ENCODE peak calls at places on chromosomes 13 and 19, in four cellular contexts. X, F, O and N are unnamed samples.
A peak's percentile ranks its signal among the peaks of the same experiment; 100 is the strongest.

GRCh38 chr13:49615844-49616687 is 12.2 kb upstream of the ARL11 start:
- DNase-seq in X (no peak), F (no peak), O (no peak), N (no peak)

GRCh38 chr13:25300861-25301346 is 521 bp upstream of the NUP58 start:
- DNase-seq in X (no peak), F (peak; percentile 5), O (peak; percentile 32), N (no peak)

GRCh38 chr13:25281937-25282332 is 5.4 kb downstream of the MTMR6 start:
- DNase-seq in X (no peak), F (no peak), O (no peak), N (no peak)

GRCh38 chr19:47161876-47162489 is 31.3 kb downstream of the SAE1 start:
- DNase-seq in X (no peak), F (no peak), O (no peak), N (no peak)

GRCh38 chr13:75850915-75851314 is 214.8 kb downstream of the LMO7 start:
- DNase-seq in X (no peak), F (no peak), O (no peak), N (no peak)

GRCh38 chr13:63190742-63191141 is 1775.1 kb upstream of the PCDH20 start:
- DNase-seq in X (no peak), F (no peak), O (no peak), N (peak; percentile 62)

GRCh38 chr13:49376121-49376520 is 67.7 kb downstream of the CAB39L start:
- DNase-seq in X (no peak), F (no peak), O (no peak), N (no peak)

GRCh38 chr13:82654851-82655517 is 1227.3 kb downstream of the SLITRK1 start:
- DNase-seq in X (no peak), F (no peak), O (no peak), N (no peak)

GRCh38 chr13:65461590-65461989 is 1768.5 kb downstream of the PCDH9 start:
- DNase-seq in X (no peak), F (no peak), O (no peak), N (peak; percentile 83)

GRCh38 chr19:6714749-6715555 is 5.5 kb downstream of the C3 start:
- DNase-seq in X (no peak), F (no peak), O (no peak), N (no peak)

GRCh38 chr13:98535501-98536357 is 41.2 kb downstream of the STK24 start:
- DNase-seq in X (no peak), F (no peak), O (no peak), N (no peak)

GRCh38 chr19:21947775-21948174 is 63.0 kb downstream of the ZNF208 start:
- DNase-seq in X (no peak), F (no peak), O (no peak), N (no peak)

GRCh38 chr19:16441661-16442071 is 30.1 kb downstream of the EPS15L1 start:
- DNase-seq in X (no peak), F (peak; percentile 77), O (peak; percentile 71), N (peak; percentile 28)

GRCh38 chr13:42108217-42108616 is 59.8 kb downstream of the DGKH start:
- DNase-seq in X (no peak), F (no peak), O (no peak), N (no peak)

GRCh38 chr13:104487006-104487405 is 1420.8 kb upstream of the SLC10A2 start:
- DNase-seq in X (no peak), F (no peak), O (no peak), N (no peak)

GRCh38 chr13:74562381-74562780 is 428.2 kb upstream of the KLF12 start:
- DNase-seq in X (no peak), F (no peak), O (no peak), N (no peak)

GRCh38 chr13:27374650-27375049 is 49.8 kb upstream of the GTF3A start:
- DNase-seq in X (peak; percentile 61), F (peak; percentile 81), O (peak; percentile 67), N (peak; percentile 87)

GRCh38 chr13:73370066-73370465 is 311.3 kb downstream of the KLF5 start:
- DNase-seq in X (no peak), F (no peak), O (no peak), N (no peak)

GRCh38 chr19:1970003-1970805 is 29.2 kb downstream of the CSNK1G2 start:
- DNase-seq in X (no peak), F (no peak), O (no peak), N (no peak)

GRCh38 chr13:60392136-60392535 is 4.9 kb upstream of the TDRD3 start:
- DNase-seq in X (no peak), F (no peak), O (no peak), N (no peak)

GRCh38 chr19:48751835-48752510 is 468 bp downstream of the FUT1 start:
- DNase-seq in X (no peak), F (peak; percentile 46), O (no peak), N (no peak)

GRCh38 chr13:76600086-76600485 is 286.1 kb downstream of the KCTD12 start:
- DNase-seq in X (no peak), F (no peak), O (no peak), N (peak; percentile 17)

GRCh38 chr19:51370230-51370629 is 1.4 kb upstream of the CLDND2 start:
- DNase-seq in X (no peak), F (no peak), O (no peak), N (no peak)

GRCh38 chr13:26184791-26185250 is 37.3 kb downstream of the RNF6 start:
- DNase-seq in X (peak; percentile 61), F (peak; percentile 77), O (peak; percentile 60), N (peak; percentile 73)

GRCh38 chr19:12801466-12802266 is at the start of the genes PRDX2 and THSD8:
- DNase-seq in X (peak; percentile 88), F (peak; percentile 93), O (peak; percentile 77), N (peak; percentile 71)

GRCh38 chr19:43774103-43774939 is 6.5 kb downstream of the KCNN4 start:
- DNase-seq in X (no peak), F (peak; percentile 85), O (peak; percentile 87), N (peak; percentile 69)

GRCh38 chr13:19634129-19634740 is 776 bp downstream of the MPHOSPH8 start:
- DNase-seq in X (peak; percentile 8), F (peak; percentile 19), O (no peak), N (peak; percentile 70)

GRCh38 chr13:33191425-33192221 is 93.9 kb downstream of the STARD13 start:
- DNase-seq in X (no peak), F (no peak), O (no peak), N (peak; percentile 55)

GRCh38 chr13:29914591-29914990 is 64.2 kb upstream of the UBL3 start:
- DNase-seq in X (no peak), F (no peak), O (no peak), N (no peak)

DNA sequence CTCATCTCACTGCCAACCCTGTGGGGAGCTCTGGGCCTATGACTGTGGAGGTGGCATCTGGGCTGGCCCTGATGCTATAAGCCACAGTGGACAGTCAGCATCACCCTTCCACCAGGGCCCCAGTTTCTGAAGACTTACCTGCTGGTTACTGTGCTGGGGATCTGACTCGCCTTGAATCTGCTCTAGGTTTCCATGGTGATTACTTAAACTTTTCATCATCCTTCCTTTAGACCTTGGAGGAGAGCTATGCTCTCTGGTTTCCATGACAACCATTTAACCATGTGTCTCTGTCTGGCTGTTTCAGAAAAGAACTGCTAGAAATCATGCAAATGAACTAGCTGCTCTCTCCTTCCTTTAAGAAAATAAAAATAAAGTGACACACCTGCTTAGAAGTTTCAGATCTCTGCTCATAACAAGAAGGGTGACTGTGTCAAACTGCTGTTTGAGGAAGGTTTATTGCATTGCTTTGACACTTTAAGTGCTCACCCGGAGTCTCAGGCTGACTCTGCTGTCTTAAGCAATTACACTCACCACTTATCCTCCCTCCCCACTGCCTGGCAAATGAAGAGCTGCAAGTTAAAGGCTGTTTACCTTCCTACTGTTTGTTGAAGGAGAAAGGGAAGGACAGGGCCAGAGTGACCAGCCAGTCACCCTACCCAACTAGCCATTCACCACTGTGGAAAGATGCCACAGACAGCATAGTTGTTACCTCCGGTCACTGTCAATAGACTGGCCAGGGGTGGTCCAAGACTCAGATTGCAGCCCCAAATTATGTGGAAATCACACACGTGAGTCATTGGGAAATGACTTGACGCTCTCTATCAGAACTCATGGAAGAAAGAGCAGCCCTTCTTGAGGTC is 87.6 kb downstream of the HSPH1 start:
- DNase-seq in X (peak; percentile 86), F (peak; percentile 20), O (no peak), N (peak; percentile 88)
- H2AFZ ChIP-seq in X (peak overlapping the region; percentile 72), F (no peak overlapping the region), O (no peak overlapping the region), N (no peak overlapping the region)

GRCh38 chr19:18234194-18234593 is 8.0 kb upstream of the PDE4C start:
- DNase-seq in X (no peak), F (no peak), O (no peak), N (no peak)

GRCh38 chr19:18231775-18232174 is 5.5 kb upstream of the PDE4C start:
- DNase-seq in X (no peak), F (no peak), O (no peak), N (no peak)

GRCh38 chr19:18230941-18231734 is 4.9 kb upstream of the PDE4C start:
- DNase-seq in X (no peak), F (no peak), O (no peak), N (peak; percentile 31)

GRCh38 chr19:18233224-18233825 is 7.1 kb upstream of the PDE4C start:
- DNase-seq in X (peak; percentile 48), F (peak; percentile 96), O (peak; percentile 86), N (peak; percentile 63)

GRCh38 chr19:18232540-18233223 is 6.4 kb upstream of the PDE4C start:
- DNase-seq in X (no peak), F (no peak), O (peak; percentile 88), N (peak; percentile 47)
- H2AFZ ChIP-seq in X (no peak overlapping the region), F (no peak overlapping the region), O (no peak overlapping the region), N (no peak overlapping the region)

GRCh38 chr13:108120332-108120731 is 95.0 kb downstream of the LIG4 start:
- DNase-seq in X (no peak), F (no peak), O (peak; percentile 36), N (no peak)
- H2AFZ ChIP-seq in X (no peak overlapping the region), F (peak overlapping the region; percentile 26), O (no peak overlapping the region), N (no peak overlapping the region)

GRCh38 chr13:21638319-21639282 is 32.3 kb upstream of the FGF9 start:
- DNase-seq in X (peak; percentile 15), F (no peak), O (no peak), N (peak; percentile 40)

GRCh38 chr13:21641629-21642028 is 29.2 kb upstream of the FGF9 start:
- DNase-seq in X (no peak), F (no peak), O (no peak), N (no peak)

GRCh38 chr13:21637296-21637695 is 33.3 kb upstream of the MICU2 start:
- DNase-seq in X (peak; percentile 32), F (no peak), O (no peak), N (no peak)

GRCh38 chr13:21639604-21640003 is 31.3 kb upstream of the FGF9 start:
- DNase-seq in X (no peak), F (peak; percentile 75), O (no peak), N (no peak)
- H2AFZ ChIP-seq in X (no peak overlapping the region), F (peak overlapping the region; percentile 22), O (no peak overlapping the region), N (no peak overlapping the region)

DNA sequence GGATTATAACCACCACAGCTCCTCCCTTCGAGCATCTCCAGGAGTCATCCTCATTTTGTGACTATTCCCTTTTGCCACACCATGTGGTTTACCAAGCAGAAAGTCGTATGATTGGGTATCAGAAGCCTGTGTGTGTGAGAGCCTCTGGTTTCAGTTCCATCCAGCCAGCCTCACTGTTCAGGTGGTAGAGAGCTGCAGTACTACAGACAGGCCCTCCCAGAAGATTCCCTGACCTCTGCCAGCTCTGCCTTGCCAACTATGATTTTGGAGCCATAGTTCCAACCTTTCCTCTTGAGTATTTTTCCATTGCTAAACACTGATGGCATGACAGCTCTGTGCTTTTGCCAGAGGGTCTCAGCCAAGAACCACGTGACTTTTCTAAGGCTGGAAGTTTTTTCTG is 82.5 kb downstream of the DHRS12 start:
- DNase-seq in X (peak; percentile 8), F (no peak), O (no peak), N (no peak)
- H2AFZ ChIP-seq in X (no peak overlapping the region), F (no peak overlapping the region), O (no peak overlapping the region), N (no peak overlapping the region)